ENCODE peak calls at places on chromosomes 1 and 21, in five cellular contexts. G, C, R, K and B are unnamed samples.
A peak's percentile ranks its signal among the peaks of the same experiment; 100 is the strongest.

GRCh38 chr1:67677925-67678324 is 7.1 kb upstream of the GADD45A start:
- DNase-seq in G (no peak), C (no peak), R (no peak), K (no peak), B (no peak)

GRCh38 chr1:68745006-68745405 is 248.1 kb upstream of the DEPDC1 start:
- DNase-seq in G (no peak), C (no peak), R (no peak), K (peak; percentile 3), B (no peak)

GRCh38 chr1:27306892-27307850 is 14.8 kb upstream of the TMEM222 start:
- DNase-seq in G (peak; percentile 94), C (no peak), R (no peak), K (no peak), B (no peak)

GRCh38 chr1:119914071-119914470 is 17.8 kb upstream of the ADAM30 start:
- DNase-seq in G (no peak), C (no peak), R (no peak), K (no peak), B (no peak)

GRCh38 chr21:34215911-34216310 is 142.5 kb downstream of the MRPS6 start:
- DNase-seq in G (no peak), C (no peak), R (no peak), K (no peak), B (no peak)

GRCh38 chr1:191953516-191953915 is 204.7 kb upstream of the RGS18 start:
- DNase-seq in G (no peak), C (no peak), R (no peak), K (peak; percentile 47), B (no peak)

GRCh38 chr1:229596961-229597699 is 28.8 kb downstream of the TAF5L start:
- DNase-seq in G (no peak), C (no peak), R (peak; percentile 64), K (peak; percentile 83), B (no peak)

GRCh38 chr1:46533179-46533864 is 18.1 kb downstream of the KNCN start:
- DNase-seq in G (peak; percentile 92), C (peak; percentile 58), R (peak; percentile 48), K (peak; percentile 31), B (no peak)

GRCh38 chr1:209198926-209199325 is 384.6 kb upstream of the CAMK1G start:
- DNase-seq in G (no peak), C (no peak), R (no peak), K (no peak), B (no peak)

GRCh38 chr1:166814611-166815010 is 24.7 kb upstream of the POGK start:
- DNase-seq in G (no peak), C (no peak), R (peak; percentile 28), K (no peak), B (peak; percentile 43)

GRCh38 chr1:198416276-198416675 is 124.2 kb downstream of the ATP6V1G3 start:
- DNase-seq in G (no peak), C (no peak), R (peak; percentile 37), K (peak; percentile 24), B (no peak)

GRCh38 chr1:226604846-226605572 is 56.4 kb downstream of the STUM start:
- DNase-seq in G (peak; percentile 45), C (no peak), R (no peak), K (no peak), B (no peak)

GRCh38 chr21:46056450-46056903 is 41.4 kb upstream of the COL6A2 start:
- DNase-seq in G (no peak), C (peak; percentile 59), R (peak; percentile 86), K (peak; percentile 98), B (peak; percentile 44)

GRCh38 chr1:162697140-162697895 is 65.1 kb downstream of the DDR2 start:
- DNase-seq in G (no peak), C (no peak), R (no peak), K (no peak), B (no peak)

GRCh38 chr1:21956720-21957552 is 19.8 kb upstream of the HSPG2 start:
- DNase-seq in G (peak; percentile 57), C (peak; percentile 53), R (peak; percentile 56), K (peak; percentile 58), B (peak; percentile 89)

GRCh38 chr21:18249542-18250152 is 5.0 kb downstream of the CHODL start:
- DNase-seq in G (peak; percentile 5), C (no peak), R (no peak), K (no peak), B (no peak)

GRCh38 chr1:47181095-47181954 is 8.5 kb downstream of the PDZK1IP1 start:
- DNase-seq in G (peak; percentile 84), C (no peak), R (no peak), K (no peak), B (peak; percentile 25)

GRCh38 chr1:30286241-30286983 is 437.0 kb downstream of the MATN1 start:
- DNase-seq in G (no peak), C (peak; percentile 7), R (no peak), K (no peak), B (no peak)

GRCh38 chr1:114723457-114723856 is 6.9 kb upstream of the NRAS start:
- DNase-seq in G (no peak), C (no peak), R (no peak), K (no peak), B (no peak)

GRCh38 chr1:110455151-110455550 is 4.2 kb downstream of the PROK1 start:
- DNase-seq in G (peak; percentile 84), C (no peak), R (no peak), K (no peak), B (no peak)

GRCh38 chr1:65193129-65193528 is 45.1 kb downstream of the AK4 start:
- DNase-seq in G (no peak), C (no peak), R (no peak), K (no peak), B (no peak)

GRCh38 chr1:151277249-151277648 is 4.8 kb upstream of the ZNF687 start:
- DNase-seq in G (no peak), C (no peak), R (no peak), K (no peak), B (no peak)